ENCODE peak calls at places on chromosomes 4 and X, in five cellular contexts. X is aorta; B is adipocyte; H is lower lobe of right lung; K is CD8-positive, alpha-beta memory T cell. F is an unnamed sample.

GRCh38 chr4:17580969-17581368 is 4.0 kb downstream of the LAP3 start:
- DNase-seq in H (no peak), K (no peak), X (no peak), B (no peak), F (no peak)

GRCh38 chrX:116239944-116240391 is 69.4 kb downstream of the AGTR2 start:
- DNase-seq in B (no peak), X (no peak), H (no peak), K (no peak), F (no peak)

GRCh38 chr4:21386166-21386780 is 562.3 kb downstream of the KCNIP4 start:
- DNase-seq in K (no peak), B (no peak), H (no peak), X (no peak), F (no peak)

GRCh38 chr4:72430050-72430449 is 139.0 kb downstream of the ADAMTS3 start:
- DNase-seq in X (no peak), K (no peak), B (no peak), H (no peak), F (no peak)

GRCh38 chrX:106903291-106903820 is at the start of gene RIPPLY1:
- DNase-seq in H (no peak), B (no peak), K (no peak), X (no peak), F (no peak)

GRCh38 chr4:100367451-100367850 is 150.4 kb downstream of the EMCN start:
- DNase-seq in K (no peak), B (peak; percentile 67), X (no peak), H (no peak), F (no peak)

GRCh38 chrX:155086202-155086840 is 15.0 kb downstream of the BRCC3 start:
- DNase-seq in H (no peak), B (peak; percentile 50), X (no peak), K (peak; percentile 25), F (peak; percentile 16)

GRCh38 chrX:47587906-47588735 is 5.9 kb downstream of the TIMP1 start:
- DNase-seq in X (no peak), B (no peak), K (no peak), H (no peak), F (no peak)

GRCh38 chr4:129172181-129172580 is 76.2 kb downstream of the C4orf33 start:
- DNase-seq in B (no peak), X (no peak), H (no peak), K (no peak), F (no peak)

GRCh38 chr4:173500841-173501591 is 29.0 kb downstream of the HAND2 start:
- DNase-seq in X (no peak), B (no peak), K (no peak), H (no peak), F (no peak)

GRCh38 chrX:121853762-121854613 is 806.6 kb downstream of the GLUD2 start:
- DNase-seq in H (no peak), B (no peak), X (no peak), K (no peak), F (no peak)

GRCh38 chr4:39044947-39045734 is 12.9 kb upstream of the TMEM156 start:
- DNase-seq in X (no peak), B (peak; percentile 70), K (no peak), H (peak; percentile 69), F (no peak)

GRCh38 chr4:2290974-2291704 is 29.2 kb upstream of the MXD4 start:
- DNase-seq in X (no peak), K (peak; percentile 82), H (no peak), B (no peak), F (peak; percentile 80)

GRCh38 chrX:43974076-43974475 is 886 bp upstream of the NDP start:
- DNase-seq in B (no peak), K (no peak), X (no peak), H (no peak), F (no peak)

GRCh38 chr4:186069734-186070133 is 778 bp downstream of the TLR3 start:
- DNase-seq in H (no peak), X (no peak), B (no peak), K (no peak), F (no peak)

GRCh38 chr4:174305961-174306360 is 22.2 kb downstream of the CEP44 start:
- DNase-seq in K (no peak), H (no peak), X (no peak), B (no peak), F (no peak)

GRCh38 chr4:138893991-138894390 is 121.6 kb upstream of the NOCT start:
- DNase-seq in X (no peak), B (no peak), K (no peak), H (no peak), F (no peak)
- H3K4me1 ChIP-seq in X (no peaks in the 10 kb centered on the region), B (peaks cover 25% of the 10 kb centered on the region), K (no peaks in the 10 kb centered on the region), H (peaks cover 6% of the 10 kb centered on the region), F (no peaks in the 10 kb centered on the region)

GRCh38 chr4:74446896-74447295 is 2.0 kb downstream of the AREG start:
- DNase-seq in X (no peak), K (no peak), H (no peak), B (no peak), F (no peak)
- H3K27me3 ChIP-seq in X (no peaks in the 10 kb centered on the region), K (no peaks in the 10 kb centered on the region), H (no peaks in the 10 kb centered on the region), B (no peaks in the 10 kb centered on the region), F (peaks cover 5% of the 10 kb centered on the region)

GRCh38 chrX:150966742-150967141 is 16.4 kb upstream of the HMGB3 start:
- DNase-seq in X (no peak), H (no peak), B (no peak), K (no peak), F (no peak)

GRCh38 chrX:150966235-150966634 is 16.9 kb upstream of the HMGB3 start:
- DNase-seq in H (no peak), B (no peak), X (no peak), K (no peak), F (no peak)

GRCh38 chrX:150972450-150972849 is 10.7 kb upstream of the HMGB3 start:
- DNase-seq in X (no peak), B (no peak), K (no peak), H (no peak), F (no peak)

GRCh38 chrX:150968862-150969720 is 14.0 kb upstream of the HMGB3 start:
- DNase-seq in H (no peak), K (no peak), X (no peak), B (no peak), F (no peak)

GRCh38 chrX:150967786-150968185 is 15.3 kb upstream of the HMGB3 start:
- DNase-seq in X (no peak), B (no peak), H (no peak), K (no peak), F (no peak)
- H3K9me3 ChIP-seq in X (no peaks in the 10 kb centered on the region), B (peaks cover 2% of the 10 kb centered on the region), H (no peaks in the 10 kb centered on the region), K (no peaks in the 10 kb centered on the region), F (no peaks in the 10 kb centered on the region)

GRCh38 chrX:137998619-137999018 is 432.7 kb downstream of the ZIC3 start:
- DNase-seq in B (no peak), H (no peak), K (no peak), X (no peak), F (no peak)
- H3K4me1 ChIP-seq in B (no peaks in the 10 kb centered on the region), H (no peaks in the 10 kb centered on the region), K (no peaks in the 10 kb centered on the region), X (no peaks in the 10 kb centered on the region), F (no peaks in the 10 kb centered on the region)

DNA sequence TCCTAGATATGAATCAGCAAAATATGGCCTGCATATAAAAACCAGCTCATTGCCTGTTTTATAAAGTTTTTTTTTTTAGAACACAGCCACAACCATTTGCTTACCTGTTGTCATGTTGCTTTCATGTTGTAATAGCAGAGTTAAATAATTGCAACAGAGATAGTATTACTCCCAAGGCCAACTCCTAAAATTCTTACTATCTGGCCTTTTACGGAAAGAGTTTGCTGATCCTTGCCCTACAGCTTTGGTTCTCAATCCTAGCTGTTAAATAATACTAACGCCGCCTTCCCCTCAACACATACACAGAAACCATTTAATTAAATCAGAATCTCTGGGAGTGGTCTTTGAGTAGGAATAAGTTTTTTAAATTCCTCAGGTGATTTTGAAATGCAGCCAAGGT is 231.3 kb upstream of the TET2 start:
- DNase-seq in H (no peak), B (no peak), K (no peak), X (no peak), F (no peak)
- H3K27me3 ChIP-seq in H (no peaks in the 10 kb centered on the region), B (no peaks in the 10 kb centered on the region), K (no peaks in the 10 kb centered on the region), X (peaks cover 1% of the 10 kb centered on the region), F (no peaks in the 10 kb centered on the region)

GRCh38 chr4:14607001-14607400 is 395.3 kb upstream of the CPEB2 start:
- DNase-seq in X (no peak), B (no peak), H (no peak), K (no peak), F (no peak)

GRCh38 chr4:14608630-14609029 is 393.7 kb upstream of the CPEB2 start:
- DNase-seq in H (no peak), K (no peak), B (no peak), X (no peak), F (no peak)

DNA sequence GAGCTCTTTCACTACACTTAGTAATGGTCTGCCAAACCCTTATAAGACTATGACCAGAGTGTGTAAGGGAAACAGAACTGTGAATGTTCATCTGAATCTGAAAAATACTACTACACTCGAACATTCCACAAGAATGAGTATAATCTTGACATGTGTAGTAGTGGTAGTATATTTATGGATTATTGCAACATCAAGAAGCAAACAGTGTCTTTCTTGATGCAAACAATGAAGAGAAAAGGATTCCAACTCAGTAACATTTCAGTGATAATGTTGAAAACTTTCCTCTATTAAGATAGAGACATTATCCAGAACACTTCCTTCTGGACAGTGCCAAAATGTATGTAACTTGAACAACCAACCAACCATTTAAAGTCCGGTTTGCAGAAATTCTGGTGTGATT is 394.7 kb upstream of the CPEB2 start:
- DNase-seq in X (no peak), B (peak; percentile 42), K (no peak), H (no peak), F (no peak)
- H3K9me3 ChIP-seq in X (no peaks in the 10 kb centered on the region), B (no peaks in the 10 kb centered on the region), K (no peaks in the 10 kb centered on the region), H (no peaks in the 10 kb centered on the region), F (no peaks in the 10 kb centered on the region)

DNA sequence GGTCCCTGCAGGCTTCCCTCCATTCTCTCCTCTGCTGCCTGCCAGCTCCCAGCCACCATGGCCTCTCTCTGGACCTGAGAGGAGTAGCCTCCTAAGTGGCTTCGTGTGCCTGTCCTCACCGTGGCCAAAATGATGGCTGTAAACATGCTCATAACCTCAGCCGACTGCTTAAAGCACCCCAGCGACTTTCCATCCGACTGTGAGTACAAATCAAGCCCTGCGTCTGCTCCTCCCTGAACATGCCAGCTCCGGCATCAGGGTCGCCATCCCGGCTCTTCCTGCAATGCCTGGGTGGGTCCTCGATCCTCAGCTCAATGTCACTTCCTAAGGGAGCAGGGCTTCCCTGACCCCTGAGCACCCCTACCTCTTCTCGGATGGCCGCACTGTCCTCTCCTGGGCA is 3.3 kb upstream of the SORCS2 start:
- DNase-seq in K (no peak), X (no peak), B (no peak), H (peak; percentile 30), F (no peak)
- H3K4me1 ChIP-seq in K (no peaks in the 10 kb centered on the region), X (no peaks in the 10 kb centered on the region), B (peaks cover 14% of the 10 kb centered on the region), H (peaks cover 11% of the 10 kb centered on the region), F (peaks cover 6% of the 10 kb centered on the region)

GRCh38 chrX:68880846-68881513 is 52.2 kb downstream of the EFNB1 start:
- DNase-seq in X (no peak), H (no peak), K (no peak), B (no peak), F (no peak)
- H3K27me3 ChIP-seq in X (no peaks in the 10 kb centered on the region), H (no peaks in the 10 kb centered on the region), K (no peaks in the 10 kb centered on the region), B (peaks cover 65% of the 10 kb centered on the region), F (no peaks in the 10 kb centered on the region)

GRCh38 chrX:58051346-58051745 is 141.1 kb upstream of the ZXDA start:
- DNase-seq in B (no peak), K (no peak), H (no peak), X (no peak), F (no peak)
- H3K9me3 ChIP-seq in B (peaks cover 17% of the 10 kb centered on the region), K (no peaks in the 10 kb centered on the region), H (no peaks in the 10 kb centered on the region), X (no peaks in the 10 kb centered on the region), F (no peaks in the 10 kb centered on the region)